ENCODE peak calls at places on chromosomes 1 and 21, in five cellular contexts. C, B, A, S and J are unnamed samples.

GRCh38 chr1:43315481-43315880 is 14.7 kb downstream of the TIE1 start:
- DNase-seq in C (peak), B (no peak), A (peak), S (no peak), J (no peak)

GRCh38 chr1:69263982-69264381 is 303.7 kb upstream of the LRRC7 start:
- DNase-seq in C (no peak), B (no peak), A (no peak), S (no peak), J (no peak)

GRCh38 chr1:17553970-17554369 is 14.5 kb downstream of the ARHGEF10L start:
- DNase-seq in C (peak), B (peak), A (no peak), S (no peak), J (no peak)

GRCh38 chr1:215660259-215660658 is 93.2 kb downstream of the KCTD3 start:
- DNase-seq in C (no peak), B (no peak), A (no peak), S (no peak), J (no peak)

GRCh38 chr1:24236170-24237045 is 49.3 kb upstream of the IFNLR1 start:
- DNase-seq in C (peak), B (peak), A (no peak), S (no peak), J (peak)

GRCh38 chr1:167520711-167521206 is 2.4 kb upstream of the CD247 start:
- DNase-seq in C (no peak), B (no peak), A (no peak), S (no peak), J (no peak)

GRCh38 chr21:45404726-45405270 is at the start of gene COL18A1:
- DNase-seq in C (peak), B (no peak), A (no peak), S (no peak), J (peak)

GRCh38 chr1:65330021-65330420 is 20.7 kb downstream of the DNAJC6 start:
- DNase-seq in C (no peak), B (no peak), A (no peak), S (no peak), J (no peak)

GRCh38 chr21:42337276-42337675 is 13.5 kb downstream of the TFF2 start:
- DNase-seq in C (no peak), B (no peak), A (no peak), S (no peak), J (no peak)

GRCh38 chr1:167548059-167548932 is 5.3 kb downstream of the CREG1 start:
- DNase-seq in C (no peak), B (peak), A (no peak), S (no peak), J (no peak)

GRCh38 chr1:221801773-221802516 is 60.1 kb upstream of the DUSP10 start:
- DNase-seq in C (no peak), B (peak), A (no peak), S (no peak), J (no peak)

GRCh38 chr1:9151326-9151860 is 22.5 kb upstream of the GPR157 start:
- DNase-seq in C (no peak), B (no peak), A (no peak), S (no peak), J (no peak)

GRCh38 chr1:178388398-178389161 is 108.2 kb downstream of the CLEC20A start:
- DNase-seq in C (no peak), B (peak), A (no peak), S (no peak), J (no peak)

GRCh38 chr1:26349196-26349885 is 4.6 kb downstream of the CRYBG2 start:
- DNase-seq in C (peak), B (peak), A (no peak), S (no peak), J (no peak)

GRCh38 chr1:27049127-27049526 is 36.5 kb upstream of the TENT5B start:
- DNase-seq in C (no peak), B (no peak), A (no peak), S (no peak), J (no peak)

GRCh38 chr1:211648980-211649934 is 26.2 kb downstream of the NEK2 start:
- DNase-seq in C (no peak), B (no peak), A (no peak), S (no peak), J (no peak)

GRCh38 chr1:153363641-153364040 is 6.0 kb downstream of the S100A9 start:
- DNase-seq in C (no peak), B (no peak), A (no peak), S (no peak), J (no peak)

GRCh38 chr1:7921766-7922165 is 18.9 kb downstream of the TNFRSF9 start:
- DNase-seq in C (no peak), B (peak), A (no peak), S (no peak), J (no peak)

GRCh38 chr1:223811634-223812101 is 34.1 kb downstream of the TP53BP2 start:
- DNase-seq in C (no peak), B (peak), A (peak), S (no peak), J (no peak)

GRCh38 chr1:225483818-225484656 is 56.2 kb upstream of the LBR start:
- DNase-seq in C (no peak), B (no peak), A (no peak), S (no peak), J (no peak)

GRCh38 chr1:81398041-81398440 is 402.7 kb upstream of the ADGRL2 start:
- DNase-seq in C (no peak), B (no peak), A (no peak), S (no peak), J (no peak)

GRCh38 chr1:235825229-235825628 is 41.5 kb downstream of the LYST start:
- DNase-seq in C (no peak), B (no peak), A (no peak), S (no peak), J (no peak)

GRCh38 chr1:47893412-47893811 is 103.8 kb downstream of the TRABD2B start:
- DNase-seq in C (no peak), B (no peak), A (no peak), S (no peak), J (no peak)

GRCh38 chr1:181503130-181503810 is 20.0 kb downstream of the CACNA1E start:
- DNase-seq in C (no peak), B (no peak), A (no peak), S (no peak), J (no peak)

GRCh38 chr1:205774277-205775014 is 836 bp downstream of the RAB29 start:
- DNase-seq in C (no peak), B (peak), A (no peak), S (no peak), J (peak)

GRCh38 chr1:203153051-203153988 is 22.3 kb downstream of the MYBPH start:
- DNase-seq in C (no peak), B (peak), A (peak), S (no peak), J (no peak)

GRCh38 chr1:92277105-92277504 is 21.7 kb downstream of the GLMN start:
- DNase-seq in C (no peak), B (peak), A (no peak), S (no peak), J (no peak)

GRCh38 chr1:151839457-151840409 is at the start of gene C2CD4D:
- DNase-seq in C (no peak), B (peak), A (peak), S (peak), J (peak)

GRCh38 chr21:15706686-15707085 is 23.1 kb upstream of the USP25 start:
- DNase-seq in C (peak), B (peak), A (no peak), S (no peak), J (no peak)

GRCh38 chr1:37718181-37718900 is 26.0 kb downstream of the CDCA8 start:
- DNase-seq in C (no peak), B (no peak), A (no peak), S (no peak), J (no peak)

GRCh38 chr1:17010601-17011438 is 908 bp downstream of the ATP13A2 start:
- DNase-seq in C (no peak), B (peak), A (peak), S (no peak), J (no peak)